ENCODE peak calls at places on chromosomes 5 and 9, in nine cellular contexts. X is HCT116; O is heart left ventricle; T is CD8-positive, alpha-beta T cell; P is cardiac muscle cell; B is A549; E is heart right ventricle; H is left ventricle myocardium inferior; Q is colonic mucosa. N is an unnamed sample.

GRCh38 chr9:133099726-133100517 is 21.1 kb downstream of the RALGDS start:
- DNase-seq in X (no peak), O (no peak), T (no peak), P (no peak), B (no peak), E (no peak), H (no peak), Q (no peak), N (no peak)

GRCh38 chr9:100477221-100477620 is 4.3 kb downstream of the TMEFF1 start:
- DNase-seq in X (no peak), O (no peak), T (no peak), P (no peak), B (no peak), E (no peak), H (no peak), Q (no peak), N (no peak)

GRCh38 chr9:35859310-35859994 is 10.7 kb downstream of the OR13J1 start:
- DNase-seq in X (no peak), O (no peak), T (no peak), P (no peak), B (peak), E (no peak), H (no peak), Q (no peak), N (no peak)

GRCh38 chr5:15823413-15823812 is 323.4 kb downstream of the FBXL7 start:
- DNase-seq in X (no peak), O (no peak), T (no peak), P (no peak), B (no peak), E (no peak), H (no peak), Q (no peak), N (no peak)

GRCh38 chr5:119578937-119579336 is 50.4 kb upstream of the FAM170A start:
- DNase-seq in X (peak), O (no peak), T (no peak), P (peak), B (peak), E (no peak), H (no peak), Q (no peak), N (no peak)

GRCh38 chr9:35930521-35930920 is 21.2 kb downstream of the SPAAR start:
- DNase-seq in X (no peak), O (no peak), T (no peak), P (no peak), B (no peak), E (no peak), H (no peak), Q (no peak), N (no peak)

GRCh38 chr5:172185096-172185461 is 2.9 kb downstream of the STK10 start:
- DNase-seq in X (no peak), O (no peak), T (peak), P (no peak), B (no peak), E (no peak), H (no peak), Q (no peak), N (no peak)

GRCh38 chr9:76162751-76163500 is 231.3 kb downstream of the RFK start:
- DNase-seq in X (no peak), O (no peak), T (no peak), P (peak), B (no peak), E (no peak), H (no peak), Q (no peak), N (peak)

GRCh38 chr5:97538916-97539315 is 355.9 kb upstream of the RIOK2 start:
- DNase-seq in X (no peak), O (no peak), T (no peak), P (no peak), B (no peak), E (no peak), H (no peak), Q (no peak), N (no peak)

GRCh38 chr9:108851138-108851537 is 4.6 kb downstream of the ACTL7B start:
- DNase-seq in X (no peak), O (no peak), T (no peak), P (no peak), B (no peak), E (no peak), H (no peak), Q (no peak), N (no peak)

GRCh38 chr5:138948391-138949222 is 73.5 kb upstream of the LRRTM2 start:
- DNase-seq in X (no peak), O (no peak), T (no peak), P (no peak), B (no peak), E (no peak), H (no peak), Q (no peak), N (no peak)

GRCh38 chr9:8649157-8649556 is 849.6 kb upstream of the DMAC1 start:
- DNase-seq in X (no peak), O (no peak), T (no peak), P (no peak), B (no peak), E (no peak), H (no peak), Q (no peak), N (no peak)

GRCh38 chr5:170503970-170504525 is at the start of gene KCNIP1:
- DNase-seq in X (no peak), O (no peak), T (no peak), P (peak), B (peak), E (no peak), H (no peak), Q (no peak), N (no peak)

GRCh38 chr5:149314571-149315111 is 30.7 kb upstream of the GRPEL2 start:
- DNase-seq in X (no peak), O (no peak), T (no peak), P (no peak), B (no peak), E (no peak), H (no peak), Q (no peak), N (no peak)

GRCh38 chr5:52660621-52661020 is 127.1 kb upstream of the ITGA1 start:
- DNase-seq in X (no peak), O (no peak), T (no peak), P (no peak), B (no peak), E (no peak), H (no peak), Q (no peak), N (no peak)

GRCh38 chr9:17669206-17669605 is 90.3 kb downstream of the SH3GL2 start:
- DNase-seq in X (no peak), O (no peak), T (no peak), P (no peak), B (no peak), E (no peak), H (no peak), Q (no peak), N (no peak)

GRCh38 chr5:180135128-180135955 is 63.8 kb upstream of the RNF130 start:
- DNase-seq in X (peak), O (peak), T (no peak), P (no peak), B (no peak), E (no peak), H (no peak), Q (peak), N (peak)

GRCh38 chr5:26416911-26417310 is 621.5 kb downstream of the CDH9 start:
- DNase-seq in X (no peak), O (no peak), T (no peak), P (no peak), B (no peak), E (no peak), H (no peak), Q (no peak), N (no peak)

GRCh38 chr9:89418882-89419641 is 78.9 kb downstream of the SEMA4D start:
- DNase-seq in X (no peak), O (no peak), T (peak), P (no peak), B (no peak), E (no peak), H (no peak), Q (no peak), N (no peak)

GRCh38 chr9:81430727-81431126 is 258.6 kb downstream of the TLE1 start:
- DNase-seq in X (no peak), O (no peak), T (no peak), P (no peak), B (no peak), E (no peak), H (no peak), Q (no peak), N (no peak)

GRCh38 chr9:107711528-107711927 is 222.0 kb upstream of the KLF4 start:
- DNase-seq in X (peak), O (peak), T (no peak), P (no peak), B (peak), E (no peak), H (no peak), Q (peak), N (peak)

GRCh38 chr5:52269853-52270252 is 517.9 kb upstream of the ITGA1 start:
- DNase-seq in X (no peak), O (no peak), T (no peak), P (no peak), B (no peak), E (no peak), H (no peak), Q (no peak), N (no peak)

GRCh38 chr5:138975098-138975847 is 100.1 kb upstream of the LRRTM2 start:
- DNase-seq in X (no peak), O (peak), T (no peak), P (peak), B (no peak), E (peak), H (peak), Q (no peak), N (peak)

GRCh38 chr5:32352685-32353084 is 39.9 kb upstream of the MTMR12 start:
- DNase-seq in X (no peak), O (no peak), T (no peak), P (no peak), B (no peak), E (no peak), H (no peak), Q (no peak), N (no peak)

GRCh38 chr5:131677115-131677514 is 42.1 kb upstream of the RAPGEF6 start:
- DNase-seq in X (no peak), O (no peak), T (no peak), P (no peak), B (no peak), E (no peak), H (no peak), Q (no peak), N (no peak)

GRCh38 chr5:32160228-32160627 is 13.9 kb downstream of the GOLPH3 start:
- DNase-seq in X (no peak), O (no peak), T (no peak), P (no peak), B (no peak), E (no peak), H (no peak), Q (no peak), N (no peak)

GRCh38 chr9:93681316-93682154 is 105.2 kb downstream of the PHF2 start:
- DNase-seq in X (no peak), O (peak), T (no peak), P (no peak), B (no peak), E (no peak), H (peak), Q (peak), N (no peak)

GRCh38 chr9:94961870-94962269 is 235.4 kb downstream of the AOPEP start:
- DNase-seq in X (no peak), O (no peak), T (no peak), P (no peak), B (no peak), E (no peak), H (no peak), Q (no peak), N (no peak)

GRCh38 chr9:70405808-70406445 is 8.5 kb downstream of the KLF9 start:
- DNase-seq in X (no peak), O (no peak), T (no peak), P (no peak), B (no peak), E (no peak), H (no peak), Q (peak), N (no peak)

GRCh38 chr5:132499440-132500243 is 9.1 kb upstream of the IRF1 start:
- DNase-seq in X (no peak), O (no peak), T (no peak), P (no peak), B (no peak), E (no peak), H (peak), Q (peak), N (no peak)

GRCh38 chr5:108801776-108802175 is 54.1 kb downstream of the FER start:
- DNase-seq in X (peak), O (no peak), T (no peak), P (no peak), B (peak), E (no peak), H (no peak), Q (no peak), N (peak)

GRCh38 chr9:343773-344172 is 129.1 kb downstream of the DOCK8 start:
- DNase-seq in X (no peak), O (no peak), T (no peak), P (no peak), B (no peak), E (no peak), H (no peak), Q (no peak), N (no peak)

GRCh38 chr5:81752644-81752963 is 1.7 kb upstream of the SSBP2 start:
- DNase-seq in X (no peak), O (no peak), T (no peak), P (no peak), B (no peak), E (no peak), H (no peak), Q (no peak), N (no peak)

GRCh38 chr5:152221721-152222629 is 183.1 kb downstream of the NMUR2 start:
- DNase-seq in X (no peak), O (no peak), T (no peak), P (no peak), B (no peak), E (no peak), H (no peak), Q (no peak), N (no peak)

DNA sequence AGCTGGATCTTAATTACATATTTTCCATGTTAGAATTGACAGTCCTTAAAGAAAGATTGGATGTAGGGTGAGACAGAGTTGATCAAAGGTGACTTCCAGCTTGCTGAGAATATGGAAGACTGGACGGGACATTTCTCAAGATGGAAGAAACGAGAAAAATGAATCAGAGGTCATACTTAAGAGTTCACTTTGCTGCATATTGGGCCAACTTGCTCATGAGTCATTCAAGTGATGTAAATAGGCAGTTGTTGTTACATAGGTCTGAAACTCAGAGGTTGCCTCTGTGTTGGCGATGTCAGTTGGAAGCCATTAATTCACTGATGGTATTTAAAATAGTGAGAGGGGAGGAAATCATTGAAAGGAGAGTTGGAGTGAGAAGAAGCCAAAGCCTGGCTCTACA is 132.8 kb downstream of the CD180 start:
- DNase-seq in X (no peak), O (no peak), T (no peak), P (no peak), B (no peak), E (no peak), H (no peak), Q (no peak), N (peak)
- H3K27ac ChIP-seq in X (no peak), O (no peak), T (no peak), P (no peak), B (no peak), E (peak), H (peak), Q (no peak), N (no peak)

GRCh38 chr9:2818486-2819121 is 25.3 kb downstream of the PUM3 start:
- DNase-seq in X (no peak), O (no peak), T (no peak), P (no peak), B (no peak), E (no peak), H (no peak), Q (no peak), N (no peak)
- TF ChIP-seq CTCF in X (no peak), O (no peak), T (no peak), P (no peak), B (no peak), E (no peak), H (no peak), Q (no peak), N (no peak)

DNA sequence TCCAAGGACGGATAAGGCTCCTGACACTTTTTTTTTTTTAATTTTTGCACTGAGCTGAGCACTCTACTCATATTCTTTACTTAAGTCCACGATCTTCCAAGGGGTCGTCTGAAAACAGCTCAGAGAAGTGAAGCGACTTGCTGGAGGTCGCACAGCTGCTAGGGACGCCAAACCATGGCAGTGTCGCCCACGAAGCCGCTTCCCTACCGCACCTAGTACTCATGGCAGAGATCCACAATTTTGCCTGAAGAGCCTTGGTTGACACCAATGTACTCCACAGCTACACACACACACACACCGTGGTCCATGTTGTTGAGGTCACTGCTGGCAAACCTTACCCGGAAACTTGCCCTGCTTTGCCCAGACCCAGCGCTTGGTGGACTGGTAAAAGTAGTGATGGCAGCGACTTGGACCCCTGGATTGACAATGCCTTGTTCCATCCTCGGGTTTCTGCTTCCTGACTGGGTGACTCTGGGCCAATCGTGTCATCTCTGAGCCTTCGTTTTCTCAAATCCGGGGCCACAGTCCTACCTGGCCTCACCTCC is 519 bp upstream of the SLIT3 start:
- DNase-seq in X (no peak), O (no peak), T (no peak), P (no peak), B (no peak), E (no peak), H (no peak), Q (no peak), N (no peak)
- H3K4me3 ChIP-seq in X (no peak), O (peak), T (no peak), P (peak), B (peak), E (peak), H (peak), Q (no peak), N (peak)

GRCh38 chr9:134360897-134361296 is 34.6 kb downstream of the RXRA start:
- DNase-seq in X (no peak), O (peak), T (no peak), P (no peak), B (no peak), E (peak), H (peak), Q (no peak), N (no peak)

GRCh38 chr9:134360180-134360759 is 34.0 kb downstream of the RXRA start:
- DNase-seq in X (no peak), O (no peak), T (no peak), P (no peak), B (no peak), E (no peak), H (no peak), Q (no peak), N (no peak)

GRCh38 chr9:134358026-134358967 is 32.0 kb downstream of the RXRA start:
- DNase-seq in X (no peak), O (peak), T (no peak), P (no peak), B (no peak), E (peak), H (peak), Q (no peak), N (no peak)

GRCh38 chr9:134358968-134359319 is 32.7 kb downstream of the RXRA start:
- DNase-seq in X (no peak), O (no peak), T (no peak), P (no peak), B (no peak), E (no peak), H (no peak), Q (no peak), N (no peak)

GRCh38 chr9:134359493-134360179 is 33.4 kb downstream of the RXRA start:
- DNase-seq in X (no peak), O (no peak), T (no peak), P (no peak), B (no peak), E (no peak), H (no peak), Q (no peak), N (no peak)
- H3K27ac ChIP-seq in X (no peak), O (no peak), T (no peak), P (no peak), B (no peak), E (peak), H (peak), Q (no peak), N (no peak)

GRCh38 chr9:121703014-121703734 is 51.7 kb downstream of the DAB2IP start:
- DNase-seq in X (no peak), O (no peak), T (no peak), P (no peak), B (no peak), E (no peak), H (no peak), Q (no peak), N (no peak)
- TF ChIP-seq CTCF in X (no peak), O (no peak), T (no peak), P (peak), B (peak), E (no peak), H (peak), Q (no peak), N (peak)

DNA sequence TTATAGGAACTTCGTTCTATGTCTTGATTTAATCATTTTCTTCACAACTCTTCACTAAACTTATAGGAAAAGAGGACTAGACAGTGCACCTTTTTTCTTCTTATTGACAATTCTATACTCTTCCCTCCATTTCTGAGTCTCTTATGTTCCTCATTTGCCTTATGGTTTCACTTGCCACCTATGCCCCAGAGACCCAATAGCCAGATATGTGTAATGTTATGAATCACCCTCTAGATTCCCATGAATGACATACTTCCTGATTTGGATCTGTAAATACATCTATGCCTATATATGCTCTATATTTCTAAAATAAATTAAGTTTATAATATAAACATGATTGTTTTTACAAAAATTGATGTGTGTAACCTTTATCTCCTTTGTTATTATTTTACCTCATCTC is 514.1 kb upstream of the MEF2C start:
- DNase-seq in X (no peak), O (no peak), T (no peak), P (no peak), B (no peak), E (no peak), H (no peak), Q (no peak), N (no peak)
- H3K4me3 ChIP-seq in X (no peak), O (no peak), T (no peak), P (no peak), B (no peak), E (no peak), H (no peak), Q (no peak), N (no peak)

GRCh38 chr9:134474656-134475050 is 148.4 kb downstream of the RXRA start:
- DNase-seq in X (no peak), O (no peak), T (no peak), P (no peak), B (no peak), E (no peak), H (no peak), Q (no peak), N (no peak)
- H3K27ac ChIP-seq in X (no peak), O (peak), T (peak), P (no peak), B (no peak), E (peak), H (peak), Q (peak), N (peak)

GRCh38 chr9:99327667-99328066 is 105.6 kb downstream of the SEC61B start:
- DNase-seq in X (no peak), O (no peak), T (no peak), P (no peak), B (no peak), E (no peak), H (no peak), Q (no peak), N (no peak)

GRCh38 chr9:99326917-99327189 is 104.8 kb downstream of the SEC61B start:
- DNase-seq in X (no peak), O (no peak), T (no peak), P (no peak), B (no peak), E (no peak), H (no peak), Q (no peak), N (no peak)

GRCh38 chr9:99322299-99322698 is 100.2 kb downstream of the SEC61B start:
- DNase-seq in X (no peak), O (no peak), T (no peak), P (peak), B (no peak), E (no peak), H (no peak), Q (no peak), N (no peak)

GRCh38 chr9:99326112-99326916 is 104.2 kb downstream of the SEC61B start:
- DNase-seq in X (no peak), O (no peak), T (no peak), P (no peak), B (no peak), E (no peak), H (no peak), Q (no peak), N (no peak)
- TF ChIP-seq CTCF in X (no peak), O (no peak), T (no peak), P (no peak), B (no peak), E (no peak), H (no peak), Q (no peak), N (no peak)